ENCODE peak calls at places on chromosomes 5 and 9, in six cellular contexts. Y, K, O, Q, Z and U are unnamed samples.
A peak's percentile ranks its signal among the peaks of the same experiment; 100 is the strongest.

GRCh38 chr5:83354958-83355357 is 116.6 kb upstream of the VCAN start:
- DNase-seq in K (no peak), Y (no peak), Z (no peak), O (peak; percentile 96), Q (no peak), U (no peak)

GRCh38 chr5:142466195-142466951 is 141.6 kb upstream of the SPRY4 start:
- DNase-seq in K (no peak), Q (no peak), O (no peak), Y (peak; percentile 20), Z (no peak), U (no peak)

GRCh38 chr9:100670719-100671118 is 92.8 kb downstream of the CAVIN4 start:
- DNase-seq in O (peak; percentile 44), K (no peak), Z (no peak), Q (no peak), Y (no peak), U (no peak)

GRCh38 chr5:131810510-131811249 is 13.9 kb upstream of the FNIP1 start:
- DNase-seq in Z (no peak), Y (no peak), Q (no peak), K (no peak), O (peak; percentile 59), U (no peak)

GRCh38 chr9:36934478-36935065 is 99.5 kb downstream of the PAX5 start:
- DNase-seq in K (no peak), Y (no peak), Q (peak; percentile 24), Z (no peak), O (no peak), U (no peak)

GRCh38 chr9:99905833-99906402 is 536 bp upstream of the STX17 start:
- DNase-seq in O (no peak), K (no peak), Y (no peak), Z (no peak), Q (peak; percentile 51), U (no peak)

GRCh38 chr9:118985851-118986250 is 383.4 kb downstream of the BRINP1 start:
- DNase-seq in O (no peak), Z (no peak), Q (no peak), K (no peak), Y (no peak), U (no peak)

GRCh38 chr5:141845371-141845821 is 32.8 kb downstream of the PCDH1 start:
- DNase-seq in O (peak; percentile 91), Y (no peak), Z (no peak), K (no peak), Q (no peak), U (no peak)

GRCh38 chr9:102164247-102164646 is 425.8 kb upstream of the GRIN3A start:
- DNase-seq in Z (no peak), Y (no peak), O (no peak), Q (no peak), K (no peak), U (no peak)

GRCh38 chr9:135213566-135213965 is 126.1 kb downstream of the OLFM1 start:
- DNase-seq in O (no peak), Q (no peak), Z (peak; percentile 22), K (no peak), Y (no peak), U (no peak)

GRCh38 chr5:80243567-80243966 is 12.3 kb downstream of the SERINC5 start:
- DNase-seq in O (no peak), Y (no peak), K (no peak), Z (no peak), Q (no peak), U (no peak)

GRCh38 chr9:119802621-119803020 is 433.4 kb upstream of the BRINP1 start:
- DNase-seq in Z (peak; percentile 85), Q (no peak), K (peak; percentile 47), Y (no peak), O (peak; percentile 3), U (no peak)

GRCh38 chr9:36174731-36175130 is 5.5 kb downstream of the CCIN start:
- DNase-seq in Y (no peak), O (no peak), Q (no peak), Z (no peak), K (no peak), U (no peak)

GRCh38 chr9:93111371-93112115 is 15.5 kb downstream of the CARD19 start:
- DNase-seq in Q (no peak), Z (peak; percentile 63), O (no peak), Y (peak; percentile 51), K (peak; percentile 4), U (no peak)

GRCh38 chr5:113201715-113202114 is 225.1 kb downstream of the DCP2 start:
- DNase-seq in Y (no peak), O (no peak), Q (no peak), K (no peak), Z (no peak), U (no peak)

GRCh38 chr9:32706004-32706749 is 70.7 kb upstream of the TAF1L start:
- DNase-seq in Y (no peak), Q (no peak), K (no peak), Z (no peak), O (peak; percentile 49), U (no peak)

GRCh38 chr5:138468133-138468965 is 3.1 kb downstream of the EGR1 start:
- DNase-seq in Y (no peak), O (no peak), Z (no peak), Q (no peak), K (no peak), U (no peak)

GRCh38 chr9:130541533-130541932 is 37.8 kb upstream of the FUBP3 start:
- DNase-seq in K (no peak), Z (no peak), O (no peak), Y (no peak), Q (no peak), U (no peak)

GRCh38 chr5:57408285-57408684 is 74.3 kb downstream of the ACTBL2 start:
- DNase-seq in Z (no peak), Q (no peak), O (no peak), Y (no peak), K (no peak), U (no peak)

GRCh38 chr5:15286659-15287058 is 213.3 kb upstream of the FBXL7 start:
- DNase-seq in K (no peak), Z (no peak), Y (no peak), O (peak; percentile 17), Q (no peak), U (no peak)

GRCh38 chr5:18043344-18043743 is 409.1 kb downstream of the TAF11L14 start:
- DNase-seq in Q (no peak), Z (no peak), O (peak; percentile 6), K (no peak), Y (no peak), U (no peak)

GRCh38 chr9:33852216-33852826 is 35.4 kb downstream of the UBE2R2 start:
- DNase-seq in Y (peak; percentile 43), O (peak; percentile 66), Q (peak; percentile 86), Z (peak; percentile 73), K (peak; percentile 17), U (no peak)

GRCh38 chr5:65721050-65721774 is 697 bp downstream of the SGTB start:
- DNase-seq in K (peak; percentile 9), Y (peak; percentile 73), O (peak; percentile 62), Z (peak; percentile 83), Q (peak; percentile 53), U (peak; percentile 11)

GRCh38 chr5:126514159-126515141 is 80.6 kb downstream of the ALDH7A1 start:
- DNase-seq in K (no peak), Y (peak; percentile 73), O (no peak), Q (no peak), Z (no peak), U (no peak)

GRCh38 chr9:108569624-108570023 is 286.2 kb downstream of the ACTL7B start:
- DNase-seq in Q (no peak), K (no peak), Z (no peak), Y (peak; percentile 48), O (no peak), U (no peak)

GRCh38 chr5:89105836-89106235 is 222.9 kb upstream of the MEF2C start:
- DNase-seq in Y (peak; percentile 15), Q (no peak), K (no peak), O (no peak), Z (no peak), U (no peak)

GRCh38 chr9:124954255-124954654 is 13.4 kb upstream of the GOLGA1 start:
- DNase-seq in Q (no peak), Y (no peak), O (no peak), Z (no peak), K (no peak), U (no peak)

DNA sequence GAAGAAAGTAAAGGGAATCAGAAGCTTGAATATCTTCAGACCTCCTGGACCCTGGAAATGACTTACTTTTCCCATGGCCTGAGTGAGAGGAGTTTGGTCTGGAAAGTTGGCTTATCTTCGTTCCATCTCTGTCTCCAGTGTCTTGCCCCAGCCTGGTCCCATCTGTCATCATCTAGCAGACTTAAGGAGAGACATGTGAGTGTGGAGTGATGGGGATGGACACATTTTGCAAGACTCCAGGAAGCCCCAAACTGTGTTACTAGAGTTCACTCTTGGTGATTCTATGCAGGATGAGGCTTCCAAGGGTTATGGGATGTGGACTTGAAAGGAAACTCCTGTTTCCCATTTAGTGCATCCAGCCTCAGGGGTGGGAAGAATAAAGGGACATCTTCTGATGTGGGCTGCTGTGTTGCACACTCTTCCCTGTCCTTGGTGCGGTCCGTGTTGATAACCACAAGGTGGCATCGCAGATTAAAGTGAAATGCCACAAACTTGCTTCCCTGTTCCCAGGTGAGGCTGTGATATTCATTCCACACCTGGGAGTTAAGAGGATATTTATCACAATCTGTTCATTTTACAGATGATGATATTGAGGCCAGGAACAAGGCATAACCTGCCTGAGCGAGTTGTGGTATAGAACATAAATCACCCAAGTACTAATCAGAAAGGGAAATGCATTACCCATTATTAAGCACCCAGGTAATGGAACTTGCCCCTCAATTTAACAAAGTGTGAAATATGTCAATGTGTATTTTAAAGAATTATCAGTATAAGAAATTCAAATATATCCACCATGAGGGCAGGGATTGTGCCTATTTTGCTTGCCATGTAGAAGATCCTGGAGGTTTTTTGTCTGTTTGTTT is 269.9 kb upstream of the PAPPA start:
- DNase-seq in O (peak; percentile 80), Y (peak; percentile 46), Q (peak; percentile 39), Z (no peak), K (no peak), U (peak; percentile 10)
- TF ChIP-seq CTCF in O (peak; percentile 94), Y (peak; percentile 81), Q (peak; percentile 20), Z (no peak), K (peak; percentile 48), U (peak; percentile 68)

GRCh38 chr9:79583957-79584654 is 12.3 kb downstream of the TLE4 start:
- DNase-seq in K (peak; percentile 22), Z (peak; percentile 75), Y (no peak), O (peak; percentile 41), Q (no peak), U (no peak)

GRCh38 chr9:79580065-79580464 is 8.3 kb downstream of the TLE4 start:
- DNase-seq in K (no peak), O (no peak), Q (no peak), Z (no peak), Y (no peak), U (peak; percentile 19)

GRCh38 chr9:79581388-79581787 is 9.6 kb downstream of the TLE4 start:
- DNase-seq in O (no peak), Q (peak; percentile 33), Y (peak; percentile 61), Z (no peak), K (no peak), U (no peak)

GRCh38 chr9:79579624-79580023 is 7.9 kb downstream of the TLE4 start:
- DNase-seq in Z (no peak), O (no peak), Y (no peak), K (no peak), Q (no peak), U (no peak)

GRCh38 chr9:79581794-79582193 is 10.0 kb downstream of the TLE4 start:
- DNase-seq in Y (peak; percentile 85), Q (no peak), O (no peak), K (no peak), Z (no peak), U (no peak)
- TF ChIP-seq CTCF in Y (no peak), Q (no peak), O (no peak), K (no peak), Z (no peak), U (no peak)

GRCh38 chr9:133383438-133383837 is 7.3 kb downstream of the STKLD1 start:
- DNase-seq in Z (no peak), Q (no peak), K (no peak), Y (no peak), O (no peak), U (no peak)
- TF ChIP-seq CTCF in Z (no peak), Q (no peak), K (no peak), Y (no peak), O (no peak), U (no peak)

GRCh38 chr5:133849116-133849515 is 119.3 kb downstream of the C5orf15 start:
- DNase-seq in O (no peak), Z (no peak), K (no peak), Y (no peak), Q (peak; percentile 15), U (no peak)
- TF ChIP-seq CTCF in O (no peak), Z (no peak), K (no peak), Y (no peak), Q (no peak), U (no peak)